ENCODE peak calls at places on chromosome 3, in six cellular contexts. One of them, this sample, is unnamed.

GRCh38 chr3:194313642-194314430 is 37.3 kb downstream of the CPN2 start:
- DNase-seq in DND-41: no peak
- DNase-seq in activated naive CD4-positive, alpha-beta T cell treated with anti-CD3 and anti-CD28 coated beads, Interleukin-2, amount 10 ng/mL, durations not matched to agents 7 days and 5 days: peak
- DNase-seq in activated CD4-positive, alpha-beta T cell treated with anti-CD3 and anti-CD28 coated beads, Interleukin-2, amount 10 ng/mL, durations not matched to agents 24 days and 14 days: no peak
- DNase-seq in SJSA1: no peak
- DNase-seq in memory B cell: no peak
- DNase-seq in this sample: no peak

GRCh38 chr3:178435575-178435974 is 100.7 kb upstream of the KCNMB2 start:
- DNase-seq in DND-41: no peak
- DNase-seq in activated naive CD4-positive, alpha-beta T cell treated with anti-CD3 and anti-CD28 coated beads, Interleukin-2, amount 10 ng/mL, durations not matched to agents 7 days and 5 days: no peak
- DNase-seq in activated CD4-positive, alpha-beta T cell treated with anti-CD3 and anti-CD28 coated beads, Interleukin-2, amount 10 ng/mL, durations not matched to agents 24 days and 14 days: no peak
- DNase-seq in SJSA1: no peak
- DNase-seq in memory B cell: no peak
- DNase-seq in this sample: no peak

GRCh38 chr3:22536582-22536981 is 666.5 kb upstream of the UBE2E2 start:
- DNase-seq in DND-41: no peak
- DNase-seq in activated naive CD4-positive, alpha-beta T cell treated with anti-CD3 and anti-CD28 coated beads, Interleukin-2, amount 10 ng/mL, durations not matched to agents 7 days and 5 days: no peak
- DNase-seq in activated CD4-positive, alpha-beta T cell treated with anti-CD3 and anti-CD28 coated beads, Interleukin-2, amount 10 ng/mL, durations not matched to agents 24 days and 14 days: no peak
- DNase-seq in SJSA1: no peak
- DNase-seq in memory B cell: no peak
- DNase-seq in this sample: no peak

GRCh38 chr3:36172699-36173098 is 207.6 kb upstream of the STAC start:
- DNase-seq in DND-41: no peak
- DNase-seq in activated naive CD4-positive, alpha-beta T cell treated with anti-CD3 and anti-CD28 coated beads, Interleukin-2, amount 10 ng/mL, durations not matched to agents 7 days and 5 days: no peak
- DNase-seq in activated CD4-positive, alpha-beta T cell treated with anti-CD3 and anti-CD28 coated beads, Interleukin-2, amount 10 ng/mL, durations not matched to agents 24 days and 14 days: no peak
- DNase-seq in SJSA1: no peak
- DNase-seq in memory B cell: no peak
- DNase-seq in this sample: no peak

GRCh38 chr3:37709946-37710345 is 151.7 kb upstream of the CTDSPL start:
- DNase-seq in DND-41: no peak
- DNase-seq in activated naive CD4-positive, alpha-beta T cell treated with anti-CD3 and anti-CD28 coated beads, Interleukin-2, amount 10 ng/mL, durations not matched to agents 7 days and 5 days: no peak
- DNase-seq in activated CD4-positive, alpha-beta T cell treated with anti-CD3 and anti-CD28 coated beads, Interleukin-2, amount 10 ng/mL, durations not matched to agents 24 days and 14 days: no peak
- DNase-seq in SJSA1: no peak
- DNase-seq in memory B cell: no peak
- DNase-seq in this sample: no peak

GRCh38 chr3:61865466-61865865 is 304.1 kb downstream of the PTPRG start:
- DNase-seq in DND-41: no peak
- DNase-seq in activated naive CD4-positive, alpha-beta T cell treated with anti-CD3 and anti-CD28 coated beads, Interleukin-2, amount 10 ng/mL, durations not matched to agents 7 days and 5 days: no peak
- DNase-seq in activated CD4-positive, alpha-beta T cell treated with anti-CD3 and anti-CD28 coated beads, Interleukin-2, amount 10 ng/mL, durations not matched to agents 24 days and 14 days: no peak
- DNase-seq in SJSA1: no peak
- DNase-seq in memory B cell: no peak
- DNase-seq in this sample: no peak

GRCh38 chr3:175005881-175006280 is 146.7 kb downstream of the NAALADL2 start:
- DNase-seq in DND-41: no peak
- DNase-seq in activated naive CD4-positive, alpha-beta T cell treated with anti-CD3 and anti-CD28 coated beads, Interleukin-2, amount 10 ng/mL, durations not matched to agents 7 days and 5 days: no peak
- DNase-seq in activated CD4-positive, alpha-beta T cell treated with anti-CD3 and anti-CD28 coated beads, Interleukin-2, amount 10 ng/mL, durations not matched to agents 24 days and 14 days: no peak
- DNase-seq in SJSA1: no peak
- DNase-seq in memory B cell: no peak
- DNase-seq in this sample: no peak

GRCh38 chr3:130779031-130779430 is 32.4 kb upstream of the PIK3R4 start:
- DNase-seq in DND-41: no peak
- DNase-seq in activated naive CD4-positive, alpha-beta T cell treated with anti-CD3 and anti-CD28 coated beads, Interleukin-2, amount 10 ng/mL, durations not matched to agents 7 days and 5 days: no peak
- DNase-seq in activated CD4-positive, alpha-beta T cell treated with anti-CD3 and anti-CD28 coated beads, Interleukin-2, amount 10 ng/mL, durations not matched to agents 24 days and 14 days: no peak
- DNase-seq in SJSA1: no peak
- DNase-seq in memory B cell: no peak
- DNase-seq in this sample: peak

GRCh38 chr3:27387625-27388024 is 18.4 kb upstream of the NEK10 start:
- DNase-seq in DND-41: no peak
- DNase-seq in activated naive CD4-positive, alpha-beta T cell treated with anti-CD3 and anti-CD28 coated beads, Interleukin-2, amount 10 ng/mL, durations not matched to agents 7 days and 5 days: no peak
- DNase-seq in activated CD4-positive, alpha-beta T cell treated with anti-CD3 and anti-CD28 coated beads, Interleukin-2, amount 10 ng/mL, durations not matched to agents 24 days and 14 days: no peak
- DNase-seq in SJSA1: no peak
- DNase-seq in memory B cell: no peak
- DNase-seq in this sample: no peak